ENCODE peak calls at places on chromosomes 4 and X, in four cellular contexts. D, N, I and J are unnamed samples.

GRCh38 chr4:40626183-40626990 is 3.3 kb downstream of the RBM47 start:
- DNase-seq in N (no peak), D (no peak), I (peak), J (peak)

GRCh38 chr4:129240816-129241215 is 144.9 kb downstream of the C4orf33 start:
- DNase-seq in D (no peak), I (no peak), N (peak), J (peak)

GRCh38 chr4:171847751-171848150 is 34.5 kb downstream of the GALNTL6 start:
- DNase-seq in I (no peak), D (no peak), N (no peak), J (peak)

GRCh38 chr4:129350800-129351199 is 254.8 kb downstream of the C4orf33 start:
- DNase-seq in I (peak), D (no peak), N (no peak), J (no peak)

GRCh38 chr4:68871772-68872441 is 56.1 kb downstream of the UGT2B10 start:
- DNase-seq in D (peak), N (no peak), I (no peak), J (no peak)

GRCh38 chr4:108933046-108933445 is 170.2 kb upstream of the ETNPPL start:
- DNase-seq in N (no peak), I (no peak), D (no peak), J (no peak)

GRCh38 chr4:77043507-77044131 is 32.2 kb downstream of the CCNI start:
- DNase-seq in D (no peak), N (no peak), I (no peak), J (no peak)

GRCh38 chr4:87044511-87045369 is 109.9 kb downstream of the AFF1 start:
- DNase-seq in D (no peak), I (peak), N (no peak), J (peak)

GRCh38 chrX:153635788-153636668 is 11.0 kb upstream of the DUSP9 start:
- DNase-seq in I (peak), D (no peak), N (peak), J (peak)

GRCh38 chrX:107970073-107970472 is 12.1 kb downstream of the TEX13B start:
- DNase-seq in N (no peak), D (no peak), I (no peak), J (peak)

GRCh38 chr4:1533501-1534064 is 127.3 kb upstream of the NKX1-1 start:
- DNase-seq in I (no peak), N (peak), D (no peak), J (no peak)

GRCh38 chr4:6779667-6780565 is 2.6 kb upstream of the KIAA0232 start:
- DNase-seq in D (peak), I (no peak), N (peak), J (no peak)

GRCh38 chr4:3868146-3868840 is 102.1 kb downstream of the ADRA2C start:
- DNase-seq in N (no peak), I (no peak), D (peak), J (no peak)

GRCh38 chr4:7398104-7398423 is 36.7 kb downstream of the PSAPL1 start:
- DNase-seq in D (peak), N (peak), I (peak), J (peak)

GRCh38 chrX:31459361-31459760 is 387.5 kb upstream of the FTHL17 start:
- DNase-seq in D (no peak), I (peak), N (no peak), J (no peak)

GRCh38 chr4:37322122-37322521 is 77.6 kb downstream of the NWD2 start:
- DNase-seq in N (no peak), I (no peak), D (no peak), J (no peak)

GRCh38 chr4:166400270-166400894 is 527.3 kb downstream of the TLL1 start:
- DNase-seq in N (peak), I (no peak), D (peak), J (no peak)

GRCh38 chr4:169464080-169464479 is 148.3 kb downstream of the NEK1 start:
- DNase-seq in I (no peak), N (no peak), D (no peak), J (no peak)

GRCh38 chr4:168871686-168872085 is 138.4 kb downstream of the CBR4 start:
- DNase-seq in D (no peak), N (no peak), I (no peak), J (no peak)

GRCh38 chr4:180031330-180031729 is 2211.9 kb upstream of the TENM3 start:
- DNase-seq in I (peak), D (no peak), N (no peak), J (no peak)

GRCh38 chrX:68827256-68827655 is 1.6 kb upstream of the EFNB1 start:
- DNase-seq in D (no peak), I (no peak), N (no peak), J (no peak)

GRCh38 chrX:144946696-144947095 is 300.6 kb upstream of the SPANXN1 start:
- DNase-seq in D (no peak), I (no peak), N (no peak), J (no peak)

GRCh38 chrX:132022115-132022862 is 813 bp upstream of the STK26 start:
- DNase-seq in I (peak), N (no peak), D (peak), J (no peak)

GRCh38 chr4:38173935-38174334 is 213.7 kb downstream of the PTTG2 start:
- DNase-seq in I (peak), D (no peak), N (no peak), J (peak)

GRCh38 chr4:56626420-56626819 is 54.7 kb downstream of the HOPX start:
- DNase-seq in D (no peak), N (no peak), I (peak), J (no peak)

GRCh38 chrX:153926863-153927685 is 1.0 kb upstream of the ARHGAP4 start:
- DNase-seq in I (no peak), D (no peak), N (peak), J (peak)

GRCh38 chrX:38860106-38861013 is 59.1 kb downstream of the MID1IP1 start:
- DNase-seq in N (no peak), D (no peak), I (no peak), J (no peak)